ENCODE peak calls at places on chromosomes 7 and 10, in seven cellular contexts. One of them, this sample, is unnamed.

GRCh38 chr10:114073787-114074186 is 30.1 kb downstream of the ADRB1 start:
- DNase-seq in thoracic aorta: no peak
- DNase-seq in H54: no peak
- DNase-seq in GM12892: no peak
- DNase-seq in T follicular helper cell: no peak
- DNase-seq in NCI-H1092: no peak
- DNase-seq in BE2C: no peak
- DNase-seq in this sample: no peak

GRCh38 chr10:131757285-131758058 is 143.3 kb upstream of the PPP2R2D start:
- DNase-seq in T follicular helper cell: no peak
- DNase-seq in thoracic aorta: no peak
- DNase-seq in H54: no peak
- DNase-seq in GM12892: no peak
- DNase-seq in NCI-H1092: no peak
- DNase-seq in BE2C: no peak
- DNase-seq in this sample: no peak

GRCh38 chr7:40493609-40494041 is 358.8 kb downstream of the SUGCT start:
- DNase-seq in T follicular helper cell: no peak
- DNase-seq in GM12892: no peak
- DNase-seq in thoracic aorta: no peak
- DNase-seq in BE2C: no peak
- DNase-seq in H54: no peak
- DNase-seq in NCI-H1092: no peak
- DNase-seq in this sample: no peak

GRCh38 chr7:144738708-144739314 is 97.0 kb downstream of the TPK1 start:
- DNase-seq in T follicular helper cell: no peak
- DNase-seq in NCI-H1092: no peak
- DNase-seq in GM12892: no peak
- DNase-seq in BE2C: no peak
- DNase-seq in H54: no peak
- DNase-seq in thoracic aorta: no peak
- DNase-seq in this sample: no peak

GRCh38 chr10:32360884-32361283 is 13.9 kb upstream of the EPC1 start:
- DNase-seq in BE2C: no peak
- DNase-seq in GM12892: no peak
- DNase-seq in H54: no peak
- DNase-seq in T follicular helper cell: no peak
- DNase-seq in thoracic aorta: no peak
- DNase-seq in NCI-H1092: no peak
- DNase-seq in this sample: no peak

GRCh38 chr7:132828502-132828901 is 252.2 kb upstream of the PLXNA4 start:
- DNase-seq in T follicular helper cell: no peak
- DNase-seq in thoracic aorta: no peak
- DNase-seq in GM12892: no peak
- DNase-seq in H54: no peak
- DNase-seq in NCI-H1092: no peak
- DNase-seq in BE2C: peak; percentile 25
- DNase-seq in this sample: no peak

GRCh38 chr10:131979821-131980270 is 1.9 kb downstream of the BNIP3 start:
- DNase-seq in thoracic aorta: no peak
- DNase-seq in GM12892: no peak
- DNase-seq in BE2C: no peak
- DNase-seq in NCI-H1092: no peak
- DNase-seq in T follicular helper cell: no peak
- DNase-seq in H54: no peak
- DNase-seq in this sample: peak; percentile 31

GRCh38 chr7:125059861-125060456 is 130.3 kb upstream of the POT1 start:
- DNase-seq in BE2C: no peak
- DNase-seq in T follicular helper cell: no peak
- DNase-seq in thoracic aorta: no peak
- DNase-seq in NCI-H1092: no peak
- DNase-seq in H54: no peak
- DNase-seq in GM12892: no peak
- DNase-seq in this sample: no peak

GRCh38 chr7:8434290-8435002 is 1.0 kb downstream of the NXPH1 start:
- DNase-seq in thoracic aorta: no peak
- DNase-seq in T follicular helper cell: no peak
- DNase-seq in BE2C: peak; percentile 55
- DNase-seq in H54: no peak
- DNase-seq in NCI-H1092: no peak
- DNase-seq in GM12892: no peak
- DNase-seq in this sample: no peak

GRCh38 chr10:70537398-70538194 is 59.0 kb downstream of the PALD1 start:
- DNase-seq in GM12892: no peak
- DNase-seq in NCI-H1092: no peak
- DNase-seq in H54: peak; percentile 45
- DNase-seq in T follicular helper cell: no peak
- DNase-seq in BE2C: peak; percentile 29
- DNase-seq in thoracic aorta: no peak
- DNase-seq in this sample: peak; percentile 62

GRCh38 chr7:14698239-14698638 is 204.3 kb downstream of the DGKB start:
- DNase-seq in NCI-H1092: no peak
- DNase-seq in T follicular helper cell: no peak
- DNase-seq in BE2C: no peak
- DNase-seq in H54: no peak
- DNase-seq in GM12892: no peak
- DNase-seq in thoracic aorta: no peak
- DNase-seq in this sample: no peak

GRCh38 chr7:1425292-1426136 is 33.8 kb downstream of the MICALL2 start:
- DNase-seq in BE2C: no peak
- DNase-seq in NCI-H1092: no peak
- DNase-seq in T follicular helper cell: no peak
- DNase-seq in H54: peak; percentile 84
- DNase-seq in thoracic aorta: no peak
- DNase-seq in GM12892: no peak
- DNase-seq in this sample: peak; percentile 87

GRCh38 chr10:142371-142770 is 7.1 kb downstream of the ZMYND11 start:
- DNase-seq in H54: no peak
- DNase-seq in BE2C: no peak
- DNase-seq in thoracic aorta: no peak
- DNase-seq in T follicular helper cell: no peak
- DNase-seq in NCI-H1092: no peak
- DNase-seq in GM12892: no peak
- DNase-seq in this sample: no peak

GRCh38 chr10:24957624-24958435 is 5.4 kb upstream of the PRTFDC1 start:
- DNase-seq in NCI-H1092: no peak
- DNase-seq in H54: peak; percentile 42
- DNase-seq in thoracic aorta: no peak
- DNase-seq in GM12892: no peak
- DNase-seq in BE2C: no peak
- DNase-seq in T follicular helper cell: no peak
- DNase-seq in this sample: no peak